ENCODE peak calls at places on chromosomes 1 and 21, in four cellular contexts. S is brain microvascular endothelial cell, O is sigmoid colon, V is neural crest cell. H is an unnamed sample.

GRCh38 chr21:34726627-34727337 is 58.0 kb downstream of the CLIC6 start:
- DNase-seq in S (peak; percentile 16), O (no peak), V (no peak), H (no peak)

GRCh38 chr1:214670098-214670497 is 67.1 kb downstream of the CENPF start:
- DNase-seq in V (no peak), S (peak; percentile 91), O (peak; percentile 71), H (peak; percentile 50)

GRCh38 chr1:50350421-50350820 is 72.8 kb downstream of the DMRTA2 start:
- DNase-seq in S (no peak), O (no peak), V (no peak), H (no peak)

GRCh38 chr1:9151326-9151860 is 22.5 kb upstream of the GPR157 start:
- DNase-seq in O (no peak), V (no peak), S (no peak), H (no peak)

GRCh38 chr1:42940851-42941639 is 17.6 kb downstream of the SLC2A1 start:
- DNase-seq in O (no peak), S (peak; percentile 98), V (no peak), H (no peak)

GRCh38 chr1:7454895-7455784 is 316.0 kb upstream of the VAMP3 start:
- DNase-seq in S (no peak), O (no peak), V (no peak), H (no peak)

GRCh38 chr1:235500971-235501540 is 3.2 kb downstream of the B3GALNT2 start:
- DNase-seq in S (peak; percentile 16), O (no peak), V (no peak), H (no peak)

GRCh38 chr1:119448112-119448511 is 33.2 kb downstream of the HSD3B2 start:
- DNase-seq in O (no peak), V (no peak), S (no peak), H (peak; percentile 23)

GRCh38 chr1:19435851-19436465 is 49.4 kb downstream of the CAPZB start:
- DNase-seq in O (peak; percentile 72), S (peak; percentile 79), V (no peak), H (no peak)

GRCh38 chr1:62356257-62356835 is 37.1 kb upstream of the KANK4 start:
- DNase-seq in S (peak; percentile 90), V (no peak), O (no peak), H (no peak)

GRCh38 chr1:195097316-195097715 is 1510.9 kb downstream of the KCNT2 start:
- DNase-seq in S (no peak), V (no peak), O (no peak), H (peak; percentile 12)

GRCh38 chr21:34204481-34205439 is 131.4 kb downstream of the MRPS6 start:
- DNase-seq in O (no peak), S (no peak), V (no peak), H (no peak)

GRCh38 chr1:187474266-187474665 is 645.5 kb downstream of the PLA2G4A start:
- DNase-seq in O (no peak), V (no peak), S (peak; percentile 12), H (no peak)

GRCh38 chr1:241274693-241275092 is 82.3 kb downstream of the RGS7 start:
- DNase-seq in S (no peak), V (no peak), O (no peak), H (no peak)

GRCh38 chr1:155322571-155322952 is 1.9 kb downstream of the RUSC1 start:
- DNase-seq in S (no peak), O (peak; percentile 81), V (peak; percentile 40), H (peak; percentile 45)

GRCh38 chr1:22875851-22876250 is 96.8 kb downstream of the LACTBL1 start:
- DNase-seq in S (no peak), O (no peak), V (no peak), H (no peak)

GRCh38 chr1:218257371-218257770 is 27.7 kb upstream of the RRP15 start:
- DNase-seq in O (no peak), S (no peak), V (no peak), H (no peak)

GRCh38 chr1:218259339-218259738 is 25.8 kb upstream of the RRP15 start:
- DNase-seq in V (no peak), O (no peak), S (no peak), H (no peak)

GRCh38 chr1:218262259-218262658 is 22.8 kb upstream of the RRP15 start:
- DNase-seq in V (no peak), S (no peak), O (no peak), H (no peak)

GRCh38 chr1:218257971-218258370 is 27.1 kb upstream of the RRP15 start:
- DNase-seq in O (no peak), V (no peak), S (no peak), H (no peak)

GRCh38 chr1:218259800-218260199 is 25.3 kb upstream of the RRP15 start:
- DNase-seq in V (no peak), S (no peak), O (no peak), H (no peak)
- TF ChIP-seq CTCF in V (peak; percentile 51), S (peak; percentile 52), O (no peak), H (peak; percentile 37)

GRCh38 chr1:204509186-204509635 is 7.0 kb upstream of the MDM4 start:
- DNase-seq in O (no peak), V (no peak), S (no peak), H (no peak)

GRCh38 chr1:204516180-204516879 is at the start of gene MDM4:
- DNase-seq in S (peak; percentile 96), O (peak; percentile 96), V (peak; percentile 76), H (peak; percentile 95)

GRCh38 chr1:204511366-204511765 is 4.8 kb upstream of the MDM4 start:
- DNase-seq in V (no peak), O (no peak), S (no peak), H (no peak)

GRCh38 chr1:204514841-204515240 is 1.4 kb upstream of the MDM4 start:
- DNase-seq in O (no peak), S (no peak), V (no peak), H (no peak)

GRCh38 chr1:204513117-204513716 is 3.0 kb upstream of the MDM4 start:
- DNase-seq in S (no peak), V (no peak), O (no peak), H (no peak)
- TF ChIP-seq CTCF in S (no peak), V (no peak), O (no peak), H (no peak)

GRCh38 chr1:224733021-224733911 is 117.1 kb downstream of the CNIH3 start:
- DNase-seq in V (no peak), O (no peak), S (peak; percentile 29), H (peak; percentile 71)

GRCh38 chr1:224732367-224733006 is 116.4 kb downstream of the CNIH3 start:
- DNase-seq in O (no peak), V (no peak), S (no peak), H (peak; percentile 82)

GRCh38 chr1:224735159-224735558 is 119.0 kb downstream of the CNIH3 start:
- DNase-seq in S (no peak), O (no peak), V (no peak), H (no peak)

GRCh38 chr1:224736619-224737352 is 120.7 kb downstream of the CNIH3 start:
- DNase-seq in O (peak; percentile 68), V (no peak), S (peak; percentile 34), H (no peak)

DNA sequence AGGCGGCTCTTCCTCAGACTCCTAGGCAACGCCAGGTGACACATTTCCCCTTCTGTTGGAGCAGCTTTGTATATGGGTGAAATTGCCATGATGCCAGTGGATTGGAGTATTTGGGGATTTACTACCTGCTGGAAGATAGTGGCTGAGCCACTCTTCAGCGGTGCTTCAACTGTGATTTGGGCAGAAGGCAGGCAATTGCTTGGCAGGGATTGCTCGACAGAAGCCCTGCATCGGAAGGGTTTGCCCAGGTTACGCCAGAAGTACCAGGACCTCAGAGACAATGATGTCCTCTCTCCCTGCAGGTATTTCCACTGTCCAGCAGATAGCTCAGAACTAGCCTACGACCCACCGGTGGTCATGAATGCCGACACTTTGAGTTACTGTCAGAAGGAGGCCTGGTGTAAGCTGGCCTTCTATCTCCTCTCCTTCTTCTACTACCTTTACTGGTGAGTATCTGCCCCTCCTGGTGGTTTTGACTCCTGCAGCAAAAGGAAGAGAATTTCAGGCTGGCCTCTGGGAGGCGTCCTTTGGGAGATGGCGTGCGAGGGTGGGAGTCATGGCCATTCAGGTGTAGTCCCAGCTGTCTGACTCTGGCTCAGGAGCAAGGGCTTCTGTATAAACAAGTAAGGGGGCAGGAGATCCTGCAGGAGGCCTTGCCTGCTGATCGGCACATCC is 118.3 kb downstream of the CNIH3 start:
- DNase-seq in S (no peak), V (no peak), O (no peak), H (no peak)
- TF ChIP-seq CTCF in S (peak; percentile 28), V (peak; percentile 18), O (no peak), H (no peak)

GRCh38 chr1:65539272-65540131 is 119.0 kb downstream of the LEPR start:
- DNase-seq in O (no peak), V (no peak), S (no peak), H (no peak)
- TF ChIP-seq CTCF in O (no peak), V (no peak), S (no peak), H (no peak)

GRCh38 chr1:225004396-225004795 is 74.9 kb downstream of the DNAH14 start:
- DNase-seq in S (no peak), V (no peak), O (no peak), H (no peak)
- TF ChIP-seq CTCF in S (peak; percentile 45), V (peak; percentile 39), O (no peak), H (peak; percentile 12)

DNA sequence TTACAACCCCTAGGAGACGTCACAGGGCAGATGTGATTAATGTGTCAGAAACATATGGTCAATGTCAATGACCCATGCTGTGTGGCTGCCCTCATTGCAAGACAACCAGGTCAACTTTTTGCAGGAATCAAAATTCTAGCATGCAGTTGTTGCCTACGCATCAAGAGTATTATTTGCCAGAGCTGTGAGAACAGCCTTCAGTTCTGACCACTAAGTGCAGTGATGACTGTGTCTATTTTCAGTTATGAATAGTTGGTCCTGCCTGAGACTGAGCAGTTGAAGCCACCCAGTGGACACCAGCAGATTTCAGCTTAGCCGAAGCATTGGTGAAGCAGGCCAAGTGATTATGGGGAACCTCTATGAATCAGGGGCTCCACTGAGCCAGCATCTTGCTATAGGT is 47.3 kb downstream of the LYPLAL1 start:
- DNase-seq in O (no peak), S (peak; percentile 18), V (no peak), H (no peak)
- TF ChIP-seq CTCF in O (no peak), S (peak; percentile 34), V (no peak), H (no peak)